ENCODE peak calls at places on chromosomes 1 and 21, in nine cellular contexts. C is Right ventricle myocardium superior; Z is activated CD4-positive, CD25-positive, alpha-beta regulatory T cell treated with anti-CD3 and anti-CD28 coated beads, Interleukin-2, amount 50 U/mL, for 24 hours; K is T-helper 17 cell; W is activated T-helper 17 cell treated with anti-CD3 and anti-CD28 coated beads, Interleukin-2, amount 50 U/mL, for 72 hours; H is activated B cell treated with CpG ODN at 0.5 μM for 24 hours; M is heart right ventricle; X is left cardiac atrium; B is psoas muscle. P is an unnamed sample.
A peak's percentile ranks its signal among the peaks of the same experiment; 100 is the strongest.

GRCh38 chr1:203690730-203691129 is 64.1 kb downstream of the ATP2B4 start:
- ATAC-seq in X (no peak), H (no peak), W (no peak), C (no peak), K (no peak), B (no peak), M (no peak), Z (no peak), P (no peak)

GRCh38 chr1:245856944-245857531 is 650.0 kb downstream of the SMYD3 start:
- ATAC-seq in M (no peak), C (no peak), K (no peak), B (no peak), X (no peak), W (no peak), H (no peak), Z (no peak), P (no peak)

GRCh38 chr1:165328136-165328535 is 28.4 kb downstream of the LMX1A start:
- ATAC-seq in H (no peak), W (no peak), X (no peak), B (no peak), C (no peak), K (no peak), M (no peak), Z (no peak), P (no peak)

GRCh38 chr21:38277501-38278111 is 20.8 kb downstream of the KCNJ15 start:
- ATAC-seq in W (peak; percentile 96), H (no peak), C (peak; percentile 65), Z (no peak), X (peak; percentile 97), K (peak; percentile 36), B (no peak), M (peak; percentile 88), P (no peak)

GRCh38 chr1:171258943-171259342 is 10.6 kb downstream of the FMO1 start:
- ATAC-seq in B (no peak), W (no peak), K (no peak), C (no peak), H (no peak), Z (no peak), X (no peak), M (no peak), P (no peak)

GRCh38 chr21:35648512-35648911 is 411.8 kb downstream of the SETD4 start:
- ATAC-seq in W (no peak), Z (no peak), X (no peak), M (no peak), C (no peak), B (no peak), K (no peak), H (no peak), P (no peak)

GRCh38 chr1:205237526-205238484 is 10.1 kb downstream of the TMCC2 start:
- ATAC-seq in M (no peak), W (peak; percentile 90), B (peak; percentile 44), C (peak; percentile 36), H (no peak), Z (peak; percentile 80), K (no peak), X (no peak), P (peak; percentile 81)

GRCh38 chr1:10155087-10155712 is 55.2 kb upstream of the KIF1B start:
- ATAC-seq in W (no peak), B (peak; percentile 95), X (peak; percentile 92), M (peak; percentile 95), Z (no peak), H (no peak), K (no peak), C (peak; percentile 92), P (no peak)

GRCh38 chr1:12094180-12094579 is 31.1 kb downstream of the TNFRSF8 start:
- ATAC-seq in X (no peak), W (no peak), C (no peak), H (no peak), M (no peak), K (no peak), Z (no peak), B (no peak), P (no peak)

GRCh38 chr1:19372136-19372514 is 60.0 kb downstream of the SLC66A1 start:
- ATAC-seq in X (no peak), M (no peak), W (no peak), B (no peak), C (no peak), K (no peak), H (no peak), Z (no peak), P (no peak)

GRCh38 chr1:153752072-153752471 is 23.1 kb upstream of the SLC27A3 start:
- ATAC-seq in X (no peak), Z (no peak), K (no peak), W (no peak), H (no peak), B (no peak), C (no peak), M (no peak), P (no peak)

GRCh38 chr1:6497867-6498575 is 6.6 kb upstream of the PLEKHG5 start:
- ATAC-seq in Z (no peak), K (no peak), B (no peak), M (no peak), C (no peak), H (no peak), W (no peak), X (no peak), P (no peak)

GRCh38 chr1:232586679-232587078 is 43.3 kb downstream of the SIPA1L2 start:
- ATAC-seq in X (no peak), M (no peak), Z (no peak), C (peak; percentile 35), W (no peak), B (no peak), H (no peak), K (no peak), P (no peak)

GRCh38 chr1:184906771-184907170 is 67.5 kb downstream of the NIBAN1 start:
- ATAC-seq in W (no peak), X (no peak), B (no peak), Z (no peak), M (no peak), C (no peak), K (no peak), H (no peak), P (no peak)

GRCh38 chr1:51175278-51175677 is 60.8 kb upstream of the RNF11 start:
- ATAC-seq in K (no peak), M (peak; percentile 42), W (no peak), X (peak; percentile 36), B (no peak), C (peak; percentile 29), Z (no peak), H (no peak), P (no peak)

GRCh38 chr1:81703736-81704463 is 96.8 kb upstream of the ADGRL2 start:
- ATAC-seq in W (no peak), M (no peak), H (no peak), C (no peak), Z (no peak), X (no peak), K (no peak), B (no peak), P (peak; percentile 5)

GRCh38 chr1:50378757-50379156 is 44.5 kb downstream of the DMRTA2 start:
- ATAC-seq in Z (no peak), M (no peak), K (no peak), C (no peak), W (no peak), X (no peak), H (no peak), B (no peak), P (no peak)

GRCh38 chr1:1894354-1895049 is 3.6 kb upstream of the GNB1 start:
- ATAC-seq in C (peak; percentile 33), M (peak; percentile 5), K (no peak), W (no peak), B (no peak), X (peak; percentile 25), Z (no peak), H (no peak), P (no peak)

GRCh38 chr1:14017531-14017961 is 317.6 kb downstream of the PRDM2 start:
- ATAC-seq in B (no peak), C (no peak), M (no peak), W (no peak), H (no peak), K (no peak), X (no peak), Z (no peak), P (no peak)

GRCh38 chr1:44260792-44261474 is 47.7 kb downstream of the DMAP1 start:
- ATAC-seq in Z (no peak), C (no peak), H (no peak), K (no peak), X (no peak), B (no peak), M (no peak), W (no peak), P (no peak)

GRCh38 chr1:153349363-153350340 is 1.0 kb upstream of the PGLYRP4 start:
- ATAC-seq in Z (no peak), K (no peak), C (no peak), W (no peak), M (no peak), B (no peak), X (no peak), H (no peak), P (no peak)

GRCh38 chr1:213135572-213135971 is 84.5 kb downstream of the RPS6KC1 start:
- ATAC-seq in M (no peak), Z (no peak), H (no peak), X (no peak), C (no peak), K (no peak), W (no peak), B (no peak), P (no peak)

GRCh38 chr21:44082648-44083436 is 24.4 kb upstream of the PWP2 start:
- ATAC-seq in W (no peak), C (no peak), X (no peak), M (peak; percentile 32), H (no peak), K (no peak), Z (no peak), B (no peak), P (no peak)

GRCh38 chr1:117824612-117825011 is 104.8 kb downstream of the GDAP2 start:
- ATAC-seq in M (peak; percentile 31), B (no peak), X (no peak), Z (no peak), C (peak; percentile 37), W (no peak), H (no peak), K (no peak), P (no peak)

GRCh38 chr1:119327436-119328155 is 41.0 kb upstream of the HAO2 start:
- ATAC-seq in K (peak; percentile 68), Z (peak; percentile 39), W (peak; percentile 62), X (peak; percentile 61), H (peak; percentile 47), C (peak; percentile 49), M (peak; percentile 35), B (peak; percentile 80), P (peak; percentile 28)

GRCh38 chr1:16152521-16153087 is 3.3 kb downstream of the EPHA2 start:
- ATAC-seq in M (peak; percentile 0), X (no peak), W (no peak), B (no peak), Z (no peak), K (no peak), C (no peak), H (no peak), P (no peak)

GRCh38 chr1:63305043-63305442 is 17.3 kb upstream of the FOXD3 start:
- ATAC-seq in B (no peak), M (no peak), K (no peak), W (no peak), Z (no peak), C (no peak), H (no peak), X (no peak), P (no peak)

GRCh38 chr21:46667191-46667734 is 31.8 kb downstream of the PRMT2 start:
- ATAC-seq in X (peak; percentile 23), K (no peak), C (peak; percentile 30), Z (no peak), B (no peak), M (peak; percentile 7), H (no peak), W (peak; percentile 48), P (peak; percentile 14)

GRCh38 chr1:171188388-171189266 is 3.5 kb downstream of the FMO2 start:
- ATAC-seq in C (peak; percentile 71), Z (peak; percentile 55), B (peak; percentile 42), H (no peak), W (peak; percentile 56), M (peak; percentile 77), K (peak; percentile 62), X (peak; percentile 77), P (peak; percentile 60)

GRCh38 chr1:247338723-247339270 is 7.1 kb upstream of the ZNF496 start:
- ATAC-seq in X (no peak), W (no peak), M (no peak), Z (no peak), K (no peak), C (no peak), B (no peak), H (no peak), P (no peak)

GRCh38 chr1:164753521-164754077 is 194.6 kb downstream of the PBX1 start:
- ATAC-seq in W (no peak), K (no peak), C (peak; percentile 25), X (peak; percentile 12), H (no peak), B (peak; percentile 34), M (peak; percentile 25), Z (no peak), P (no peak)

P was measured in stimulated activated memory B cell treated with anti-CD40 and anti-IgM and Interleukin-4, amounts not matched to agents 10 μg/mL and 1 μg/mL and 100 μg/mL, for 72 hours.